ENCODE peak calls at places on chromosomes 4 and X, in nine cellular contexts. Q is pancreas, X is neural progenitor cell, E is HCT116, F is fibroblast of lung, G is lower lobe of right lung, S is suprapubic skin, W is lower leg skin, L is GM12865. J is an unnamed sample.

GRCh38 chr4:28799696-28800095 is 1920.5 kb upstream of the PCDH7 start:
- DNase-seq in Q (no peak), X (no peak), E (no peak), F (peak; percentile 8), G (no peak), S (no peak), W (no peak), L (no peak), J (no peak)

GRCh38 chr4:31246856-31247255 is 526.7 kb downstream of the PCDH7 start:
- DNase-seq in Q (no peak), X (no peak), E (no peak), F (peak; percentile 81), G (no peak), S (no peak), W (no peak), L (no peak), J (no peak)

GRCh38 chr4:177974461-177974860 is 532.2 kb upstream of the AGA start:
- DNase-seq in Q (no peak), X (no peak), E (no peak), F (peak; percentile 34), G (no peak), S (no peak), W (no peak), L (no peak), J (no peak)

GRCh38 chr4:88599298-88599697 is 7.0 kb downstream of the HERC3 start:
- DNase-seq in Q (no peak), X (no peak), E (no peak), F (peak; percentile 75), G (no peak), S (no peak), W (no peak), L (no peak), J (peak; percentile 71)

GRCh38 chrX:68511255-68511654 is 12.4 kb downstream of the YIPF6 start:
- DNase-seq in Q (no peak), X (peak; percentile 59), E (no peak), F (peak; percentile 20), G (no peak), S (no peak), W (peak; percentile 15), L (peak; percentile 44), J (no peak)

GRCh38 chr4:48173055-48173991 is 39.3 kb upstream of the TXK start:
- DNase-seq in Q (no peak), X (peak; percentile 2), E (peak; percentile 63), F (peak; percentile 52), G (no peak), S (no peak), W (no peak), L (peak; percentile 70), J (no peak)

GRCh38 chrX:148470324-148470723 is 30.1 kb upstream of the AFF2 start:
- DNase-seq in Q (no peak), X (no peak), E (no peak), F (no peak), G (no peak), S (no peak), W (no peak), L (no peak), J (no peak)

GRCh38 chr4:173680278-173680677 is 150.2 kb upstream of the HAND2 start:
- DNase-seq in Q (no peak), X (no peak), E (no peak), F (no peak), G (no peak), S (no peak), W (no peak), L (no peak), J (no peak)

GRCh38 chr4:106264331-106264728 is 51.7 kb downstream of the TBCK start:
- DNase-seq in Q (no peak), X (no peak), E (no peak), F (peak; percentile 7), G (no peak), S (no peak), W (no peak), L (no peak), J (no peak)

GRCh38 chr4:71322425-71322824 is 16.4 kb upstream of the SLC4A4 start:
- DNase-seq in Q (no peak), X (no peak), E (no peak), F (peak; percentile 52), G (no peak), S (no peak), W (no peak), L (no peak), J (no peak)

GRCh38 chr4:177001271-177002175 is 208.8 kb upstream of the VEGFC start:
- DNase-seq in Q (no peak), X (no peak), E (no peak), F (peak; percentile 67), G (no peak), S (no peak), W (no peak), L (no peak), J (no peak)

GRCh38 chrX:69024931-69025330 is 140.3 kb downstream of the PJA1 start:
- DNase-seq in Q (peak; percentile 58), X (peak; percentile 8), E (no peak), F (peak; percentile 60), G (peak; percentile 77), S (peak; percentile 82), W (peak; percentile 74), L (no peak), J (no peak)

GRCh38 chrX:70292788-70293187 is 2.9 kb downstream of the KIF4A start:
- DNase-seq in Q (no peak), X (no peak), E (no peak), F (no peak), G (no peak), S (no peak), W (no peak), L (no peak), J (no peak)

GRCh38 chrX:77167993-77168392 is 279.2 kb upstream of the FGF16 start:
- DNase-seq in Q (no peak), X (no peak), E (no peak), F (no peak), G (no peak), S (no peak), W (no peak), L (no peak), J (no peak)

GRCh38 chr4:85909851-85910250 is 434.9 kb downstream of the ARHGAP24 start:
- DNase-seq in Q (peak; percentile 74), X (no peak), E (no peak), F (no peak), G (peak; percentile 39), S (no peak), W (no peak), L (no peak), J (no peak)

GRCh38 chrX:47302396-47302795 is 68.0 kb upstream of the ZNF157 start:
- DNase-seq in Q (no peak), X (no peak), E (no peak), F (no peak), G (no peak), S (no peak), W (no peak), L (no peak), J (no peak)

GRCh38 chr4:38574559-38575333 is 89.3 kb upstream of the KLF3 start:
- DNase-seq in Q (no peak), X (no peak), E (no peak), F (no peak), G (no peak), S (no peak), W (no peak), L (no peak), J (no peak)

GRCh38 chr4:75327804-75328512 is 186.2 kb downstream of the RCHY1 start:
- DNase-seq in Q (no peak), X (peak; percentile 67), E (no peak), F (no peak), G (no peak), S (no peak), W (peak; percentile 18), L (no peak), J (no peak)

GRCh38 chr4:143099693-143100092 is 85.0 kb upstream of the USP38 start:
- DNase-seq in Q (no peak), X (no peak), E (no peak), F (no peak), G (no peak), S (no peak), W (no peak), L (no peak), J (no peak)

GRCh38 chr4:55176497-55176896 is 51.1 kb upstream of the KDR start:
- DNase-seq in Q (no peak), X (no peak), E (no peak), F (no peak), G (no peak), S (no peak), W (no peak), L (no peak), J (no peak)

GRCh38 chr4:66357316-66357715 is 687.0 kb upstream of the EPHA5 start:
- DNase-seq in Q (no peak), X (no peak), E (no peak), F (peak; percentile 75), G (no peak), S (no peak), W (no peak), L (no peak), J (no peak)

GRCh38 chrX:91434351-91435168 is at the start of gene PABPC5:
- DNase-seq in Q (peak; percentile 46), X (peak; percentile 88), E (no peak), F (peak; percentile 86), G (peak; percentile 49), S (peak; percentile 89), W (peak; percentile 57), L (no peak), J (peak; percentile 54)

GRCh38 chrX:91435465-91435864 is 826 bp downstream of the PABPC5 start:
- DNase-seq in Q (no peak), X (peak; percentile 8), E (no peak), F (peak; percentile 1), G (no peak), S (no peak), W (no peak), L (no peak), J (no peak)
- H3K4me3 ChIP-seq in Q (no peak overlapping the region), X (peak overlapping the region; percentile 54), E (no peak overlapping the region), F (peak overlapping the region; percentile 68), G (peak overlapping the region; percentile 46), S (peak overlapping the region; percentile 48), W (peak overlapping the region; percentile 6), L (no peak overlapping the region), J (peak overlapping the region; percentile 58)

GRCh38 chr4:186297013-186297645 is 31.1 kb downstream of the F11 start:
- DNase-seq in Q (peak; percentile 22), X (peak; percentile 56), E (peak; percentile 56), F (peak; percentile 36), G (no peak), S (no peak), W (no peak), L (peak; percentile 51), J (peak; percentile 49)
- TF ChIP-seq CTCF in Q (peak; percentile 57), X (peak; percentile 83), E (peak; percentile 78), F (peak; percentile 58), G (peak; percentile 64), S (peak; percentile 42), W (no peak), L (peak; percentile 48), J (peak; percentile 53)

GRCh38 chrX:71958281-71958675 is 47.6 kb downstream of the NHSL2 start:
- DNase-seq in Q (no peak), X (peak; percentile 61), E (no peak), F (no peak), G (no peak), S (no peak), W (no peak), L (no peak), J (no peak)
- H3K4me3 ChIP-seq in Q (no peak overlapping the region), X (peak overlapping the region; percentile 30), E (no peak overlapping the region), F (no peak overlapping the region), G (no peak overlapping the region), S (no peak overlapping the region), W (no peak overlapping the region), L (no peak overlapping the region), J (no peak overlapping the region)

DNA sequence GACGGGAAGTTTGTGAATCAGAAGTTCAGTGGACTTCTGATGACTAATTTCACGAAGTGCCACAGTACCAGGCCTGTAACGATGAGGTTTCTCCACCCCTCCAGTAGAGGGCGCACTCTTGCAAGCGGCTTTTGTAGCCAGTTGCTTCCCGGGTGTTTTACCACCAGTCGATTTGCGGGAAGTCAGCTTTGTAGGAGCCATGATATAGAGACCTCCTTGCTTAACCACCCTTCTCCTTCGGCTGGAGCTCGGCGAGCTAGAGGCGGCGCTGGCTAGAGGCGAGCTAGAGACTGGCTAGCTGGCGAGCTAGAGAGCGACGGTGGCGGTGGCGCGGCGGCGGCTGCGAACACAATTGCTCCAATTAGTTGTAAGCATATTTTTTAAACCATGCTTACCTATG is 72.0 kb downstream of the IL1RAPL1 start:
- DNase-seq in Q (no peak), X (no peak), E (no peak), F (no peak), G (no peak), S (no peak), W (no peak), L (peak; percentile 3), J (no peak)
- TF ChIP-seq CTCF in Q (peak; percentile 30), X (peak; percentile 43), E (peak; percentile 64), F (no peak), G (no peak), S (no peak), W (no peak), L (peak; percentile 26), J (peak; percentile 7)